ENCODE peak calls at places on chromosomes 11 and 22, in ten cellular contexts. P is cardiac muscle cell; D is transverse colon; S is nephron progenitor cell; Y is endothelial cell; K is neural progenitor cell; X is CD4-positive, alpha-beta T cell; Q is thoracic aorta; R is mucosa of descending colon; I is HFFc6. C is an unnamed sample.

GRCh38 chr11:44746894-44747293 is 20.1 kb downstream of the TSPAN18 start:
- DNase-seq in P (no peak), D (no peak), S (no peak), Y (no peak), K (no peak), X (no peak), Q (no peak), R (no peak), I (no peak), C (no peak)

GRCh38 chr11:96105197-96105895 is 181.4 kb upstream of the MTMR2 start:
- DNase-seq in P (no peak), D (no peak), S (no peak), Y (no peak), K (no peak), X (no peak), Q (no peak), R (no peak), I (no peak), C (no peak)

GRCh38 chr22:46079093-46079860 is 71.0 kb upstream of the PPARA start:
- DNase-seq in P (no peak), D (peak; percentile 7), S (no peak), Y (no peak), K (no peak), X (no peak), Q (no peak), R (no peak), I (no peak), C (no peak)

GRCh38 chr11:12088047-12088481 is 22.3 kb upstream of the MICAL2 start:
- DNase-seq in P (peak; percentile 73), D (peak; percentile 61), S (no peak), Y (no peak), K (no peak), X (no peak), Q (peak; percentile 31), R (peak; percentile 76), I (peak; percentile 81), C (peak; percentile 86)

GRCh38 chr22:26502688-26503561 is 9.3 kb downstream of the TFIP11 start:
- DNase-seq in P (peak; percentile 67), D (peak; percentile 55), S (peak; percentile 58), Y (peak; percentile 64), K (peak; percentile 80), X (peak; percentile 29), Q (no peak), R (no peak), I (peak; percentile 33), C (peak; percentile 65)

GRCh38 chr22:29443452-29443851 is 5.1 kb downstream of the RFPL1 start:
- DNase-seq in P (no peak), D (no peak), S (no peak), Y (no peak), K (no peak), X (no peak), Q (no peak), R (no peak), I (no peak), C (no peak)

GRCh38 chr11:132734217-132734616 is 798.1 kb downstream of the OPCML start:
- DNase-seq in P (no peak), D (no peak), S (no peak), Y (no peak), K (no peak), X (no peak), Q (no peak), R (no peak), I (peak; percentile 94), C (peak; percentile 54)

GRCh38 chr22:48431014-48431413 is 1396.7 kb downstream of the BRD1 start:
- DNase-seq in P (no peak), D (no peak), S (no peak), Y (no peak), K (no peak), X (no peak), Q (no peak), R (no peak), I (no peak), C (no peak)

GRCh38 chr11:68863553-68864265 is 22.0 kb upstream of the CPT1A start:
- DNase-seq in P (no peak), D (no peak), S (no peak), Y (no peak), K (no peak), X (no peak), Q (no peak), R (peak; percentile 3), I (no peak), C (no peak)

GRCh38 chr11:127445476-127445875 is 444.9 kb upstream of the KIRREL3 start:
- DNase-seq in P (no peak), D (no peak), S (no peak), Y (no peak), K (no peak), X (no peak), Q (no peak), R (no peak), I (no peak), C (no peak)
- TF ChIP-seq CTCF in P (no peak), D (no peak), S (no peak), Y (no peak), K (no peak), X (no peak), Q (no peak), R (no peak), I (no peak), C (no peak)

DNA sequence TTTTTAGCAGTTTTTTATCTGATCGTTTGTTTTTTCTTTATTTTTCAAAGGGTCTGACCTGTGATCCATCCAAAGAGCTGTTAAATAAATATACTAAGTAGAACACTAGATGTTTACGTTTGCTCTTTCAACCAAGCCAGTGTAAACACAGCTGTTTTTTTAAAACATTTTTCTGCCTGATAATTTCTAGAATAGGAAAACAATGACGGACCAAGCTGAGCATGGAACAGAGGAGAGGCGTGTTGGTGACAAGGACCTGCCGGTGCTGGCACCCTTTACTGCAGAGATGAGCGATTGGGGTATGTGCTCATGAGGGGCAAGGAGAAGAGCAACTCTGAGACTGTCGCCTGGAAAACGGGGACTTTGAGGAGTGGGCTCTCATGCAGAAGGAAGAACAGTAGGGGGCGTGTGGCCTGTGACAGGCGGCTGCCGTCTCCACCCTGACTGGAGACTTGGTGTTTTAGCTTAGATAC is 28.6 kb upstream of the PANX2 start:
- DNase-seq in P (peak; percentile 53), D (no peak), S (peak; percentile 53), Y (peak; percentile 42), K (peak; percentile 76), X (no peak), Q (no peak), R (no peak), I (no peak), C (no peak)
- TF ChIP-seq CTCF in P (peak; percentile 14), D (no peak), S (peak; percentile 54), Y (no peak), K (peak; percentile 59), X (no peak), Q (no peak), R (no peak), I (peak; percentile 27), C (no peak)

DNA sequence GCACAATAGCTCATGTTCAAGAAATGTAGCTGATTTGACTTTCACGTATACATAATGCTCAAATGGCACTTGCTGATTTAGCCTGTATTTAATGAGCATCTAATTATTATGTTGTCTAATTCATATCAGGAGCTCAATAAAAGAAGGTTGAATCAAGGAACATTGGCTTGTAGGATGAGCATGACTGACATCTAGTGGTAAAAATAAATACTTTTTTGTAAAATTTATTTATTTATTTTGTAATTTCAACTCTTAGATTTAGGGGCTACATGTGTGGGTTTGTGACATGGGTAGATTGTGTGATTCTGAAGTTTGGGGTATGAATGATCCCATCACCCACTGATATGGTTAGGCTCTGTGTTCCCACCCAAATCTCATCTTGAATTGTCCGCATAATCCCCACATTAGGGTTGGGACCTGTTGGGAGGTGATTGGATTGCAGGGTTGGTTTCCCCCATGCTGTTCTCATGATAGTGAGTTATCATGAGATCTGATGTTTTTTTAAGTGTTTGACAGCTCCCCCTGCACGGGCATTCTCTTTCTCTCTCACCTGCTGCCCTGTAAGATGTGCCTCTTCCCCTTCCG is 1.7 kb upstream of the OR52E5 start:
- DNase-seq in P (no peak), D (no peak), S (no peak), Y (no peak), K (no peak), X (no peak), Q (no peak), R (no peak), I (no peak), C (no peak)
- TF ChIP-seq CTCF in P (peak; percentile 39), D (no peak), S (peak; percentile 56), Y (peak; percentile 88), K (peak; percentile 57), X (peak; percentile 48), Q (peak; percentile 23), R (no peak), I (peak; percentile 79), C (peak; percentile 26)

DNA sequence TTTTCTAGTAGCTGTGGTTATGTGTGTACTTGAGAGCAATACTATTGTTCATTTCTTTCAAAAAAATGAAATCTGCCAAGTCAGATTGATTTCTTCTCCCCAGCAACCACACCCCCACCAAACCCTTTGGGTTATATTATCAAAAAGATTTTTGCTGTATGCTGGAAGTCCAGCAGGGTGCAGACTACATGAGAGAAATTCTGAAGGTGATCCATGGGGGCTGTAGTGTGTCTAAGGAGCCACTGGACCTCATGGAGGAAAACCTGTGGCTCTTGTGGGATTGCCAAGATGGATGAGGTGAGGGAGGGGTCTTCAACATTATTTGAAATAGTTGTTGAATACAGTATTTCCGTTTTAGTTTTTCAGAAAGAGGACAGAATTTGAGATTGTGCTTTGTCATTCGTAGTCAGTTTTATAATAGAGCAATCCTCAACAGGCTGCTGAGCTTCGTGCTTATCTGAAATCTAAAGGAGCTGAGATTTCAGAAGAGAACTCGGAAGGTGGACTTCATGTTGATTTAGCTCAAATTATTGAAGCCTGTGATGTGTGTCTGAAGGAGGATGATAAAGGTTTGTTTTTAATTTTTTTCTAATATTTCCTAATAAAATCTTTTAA is 3.1 kb downstream of the EIF3M start:
- DNase-seq in P (peak; percentile 12), D (no peak), S (no peak), Y (no peak), K (peak; percentile 6), X (no peak), Q (no peak), R (no peak), I (peak; percentile 30), C (peak; percentile 24)
- TF ChIP-seq CTCF in P (peak; percentile 45), D (no peak), S (no peak), Y (peak; percentile 16), K (peak; percentile 21), X (no peak), Q (no peak), R (no peak), I (peak; percentile 64), C (peak; percentile 23)